ENCODE peak calls at places on chromosomes 5 and 9, in six cellular contexts. One of them, this sample, is unnamed.

GRCh38 chr5:96517294-96517693 is 84.2 kb upstream of the PCSK1 start:
- DNase-seq in activated CD8-positive, alpha-beta memory T cell treated with anti-CD3 and anti-CD28 coated beads for 4 hours: no peak
- DNase-seq in Kasumi-1: no peak
- DNase-seq in MM.1S: no peak
- DNase-seq in stimulated activated CD8-positive, alpha-beta memory T cell treated with anti-CD3 and anti-CD28 coated beads, Interleukin-15, amount 100 ng/mL, for 24 hours: no peak
- DNase-seq in T-helper 2 cell: no peak
- DNase-seq in this sample: no peak

GRCh38 chr5:158797498-158797845 is 302.2 kb downstream of the EBF1 start:
- DNase-seq in activated CD8-positive, alpha-beta memory T cell treated with anti-CD3 and anti-CD28 coated beads for 4 hours: no peak
- DNase-seq in Kasumi-1: no peak
- DNase-seq in MM.1S: no peak
- DNase-seq in stimulated activated CD8-positive, alpha-beta memory T cell treated with anti-CD3 and anti-CD28 coated beads, Interleukin-15, amount 100 ng/mL, for 24 hours: no peak
- DNase-seq in T-helper 2 cell: no peak
- DNase-seq in this sample: no peak

GRCh38 chr9:129697111-129697955 is 31.9 kb downstream of the PRRX2 start:
- DNase-seq in activated CD8-positive, alpha-beta memory T cell treated with anti-CD3 and anti-CD28 coated beads for 4 hours: peak
- DNase-seq in Kasumi-1: no peak
- DNase-seq in MM.1S: no peak
- DNase-seq in stimulated activated CD8-positive, alpha-beta memory T cell treated with anti-CD3 and anti-CD28 coated beads, Interleukin-15, amount 100 ng/mL, for 24 hours: peak
- DNase-seq in T-helper 2 cell: no peak
- DNase-seq in this sample: no peak

GRCh38 chr9:92393686-92394085 is 10.7 kb downstream of the OGN start:
- DNase-seq in activated CD8-positive, alpha-beta memory T cell treated with anti-CD3 and anti-CD28 coated beads for 4 hours: no peak
- DNase-seq in Kasumi-1: no peak
- DNase-seq in MM.1S: no peak
- DNase-seq in stimulated activated CD8-positive, alpha-beta memory T cell treated with anti-CD3 and anti-CD28 coated beads, Interleukin-15, amount 100 ng/mL, for 24 hours: no peak
- DNase-seq in T-helper 2 cell: no peak
- DNase-seq in this sample: no peak

GRCh38 chr9:98084396-98084795 is 27.9 kb downstream of the NANS start:
- DNase-seq in activated CD8-positive, alpha-beta memory T cell treated with anti-CD3 and anti-CD28 coated beads for 4 hours: no peak
- DNase-seq in Kasumi-1: no peak
- DNase-seq in MM.1S: no peak
- DNase-seq in stimulated activated CD8-positive, alpha-beta memory T cell treated with anti-CD3 and anti-CD28 coated beads, Interleukin-15, amount 100 ng/mL, for 24 hours: no peak
- DNase-seq in T-helper 2 cell: no peak
- DNase-seq in this sample: no peak

GRCh38 chr9:96888591-96888990 is 34.3 kb upstream of the ZNF782 start:
- DNase-seq in activated CD8-positive, alpha-beta memory T cell treated with anti-CD3 and anti-CD28 coated beads for 4 hours: no peak
- DNase-seq in Kasumi-1: no peak
- DNase-seq in MM.1S: no peak
- DNase-seq in stimulated activated CD8-positive, alpha-beta memory T cell treated with anti-CD3 and anti-CD28 coated beads, Interleukin-15, amount 100 ng/mL, for 24 hours: no peak
- DNase-seq in T-helper 2 cell: no peak
- DNase-seq in this sample: no peak

GRCh38 chr5:176822426-176823075 is 12.2 kb downstream of the UNC5A start:
- DNase-seq in activated CD8-positive, alpha-beta memory T cell treated with anti-CD3 and anti-CD28 coated beads for 4 hours: no peak
- DNase-seq in Kasumi-1: no peak
- DNase-seq in MM.1S: no peak
- DNase-seq in stimulated activated CD8-positive, alpha-beta memory T cell treated with anti-CD3 and anti-CD28 coated beads, Interleukin-15, amount 100 ng/mL, for 24 hours: no peak
- DNase-seq in T-helper 2 cell: no peak
- DNase-seq in this sample: no peak

GRCh38 chr5:138503487-138504270 is 38.4 kb downstream of the EGR1 start:
- DNase-seq in activated CD8-positive, alpha-beta memory T cell treated with anti-CD3 and anti-CD28 coated beads for 4 hours: no peak
- DNase-seq in Kasumi-1: peak
- DNase-seq in MM.1S: peak
- DNase-seq in stimulated activated CD8-positive, alpha-beta memory T cell treated with anti-CD3 and anti-CD28 coated beads, Interleukin-15, amount 100 ng/mL, for 24 hours: no peak
- DNase-seq in T-helper 2 cell: no peak
- DNase-seq in this sample: no peak

GRCh38 chr9:137804908-137805356 is 72.7 kb upstream of the CACNA1B start:
- DNase-seq in activated CD8-positive, alpha-beta memory T cell treated with anti-CD3 and anti-CD28 coated beads for 4 hours: no peak
- DNase-seq in Kasumi-1: no peak
- DNase-seq in MM.1S: no peak
- DNase-seq in stimulated activated CD8-positive, alpha-beta memory T cell treated with anti-CD3 and anti-CD28 coated beads, Interleukin-15, amount 100 ng/mL, for 24 hours: no peak
- DNase-seq in T-helper 2 cell: no peak
- DNase-seq in this sample: no peak

GRCh38 chr5:147509710-147510651 is at the start of gene DPYSL3:
- DNase-seq in activated CD8-positive, alpha-beta memory T cell treated with anti-CD3 and anti-CD28 coated beads for 4 hours: no peak
- DNase-seq in Kasumi-1: no peak
- DNase-seq in MM.1S: no peak
- DNase-seq in stimulated activated CD8-positive, alpha-beta memory T cell treated with anti-CD3 and anti-CD28 coated beads, Interleukin-15, amount 100 ng/mL, for 24 hours: no peak
- DNase-seq in T-helper 2 cell: no peak
- DNase-seq in this sample: no peak

GRCh38 chr9:38305616-38306015 is 86.9 kb upstream of the ALDH1B1 start:
- DNase-seq in activated CD8-positive, alpha-beta memory T cell treated with anti-CD3 and anti-CD28 coated beads for 4 hours: no peak
- DNase-seq in Kasumi-1: no peak
- DNase-seq in MM.1S: no peak
- DNase-seq in stimulated activated CD8-positive, alpha-beta memory T cell treated with anti-CD3 and anti-CD28 coated beads, Interleukin-15, amount 100 ng/mL, for 24 hours: no peak
- DNase-seq in T-helper 2 cell: no peak
- DNase-seq in this sample: no peak

GRCh38 chr9:21994526-21994995 is at the start of gene CDKN2B-AS1:
- DNase-seq in activated CD8-positive, alpha-beta memory T cell treated with anti-CD3 and anti-CD28 coated beads for 4 hours: no peak
- DNase-seq in Kasumi-1: peak
- DNase-seq in MM.1S: no peak
- DNase-seq in stimulated activated CD8-positive, alpha-beta memory T cell treated with anti-CD3 and anti-CD28 coated beads, Interleukin-15, amount 100 ng/mL, for 24 hours: no peak
- DNase-seq in T-helper 2 cell: no peak
- DNase-seq in this sample: peak

GRCh38 chr5:172666251-172666650 is 25.2 kb downstream of the NEURL1B start:
- DNase-seq in activated CD8-positive, alpha-beta memory T cell treated with anti-CD3 and anti-CD28 coated beads for 4 hours: no peak
- DNase-seq in Kasumi-1: no peak
- DNase-seq in MM.1S: no peak
- DNase-seq in stimulated activated CD8-positive, alpha-beta memory T cell treated with anti-CD3 and anti-CD28 coated beads, Interleukin-15, amount 100 ng/mL, for 24 hours: no peak
- DNase-seq in T-helper 2 cell: no peak
- DNase-seq in this sample: no peak

GRCh38 chr9:99720455-99721050 is 101.1 kb upstream of the NR4A3 start:
- DNase-seq in activated CD8-positive, alpha-beta memory T cell treated with anti-CD3 and anti-CD28 coated beads for 4 hours: no peak
- DNase-seq in Kasumi-1: peak
- DNase-seq in MM.1S: peak
- DNase-seq in stimulated activated CD8-positive, alpha-beta memory T cell treated with anti-CD3 and anti-CD28 coated beads, Interleukin-15, amount 100 ng/mL, for 24 hours: no peak
- DNase-seq in T-helper 2 cell: no peak
- DNase-seq in this sample: no peak

GRCh38 chr9:112586600-112587155 is 100.1 kb downstream of the KIAA1958 start:
- DNase-seq in activated CD8-positive, alpha-beta memory T cell treated with anti-CD3 and anti-CD28 coated beads for 4 hours: no peak
- DNase-seq in Kasumi-1: no peak
- DNase-seq in MM.1S: no peak
- DNase-seq in stimulated activated CD8-positive, alpha-beta memory T cell treated with anti-CD3 and anti-CD28 coated beads, Interleukin-15, amount 100 ng/mL, for 24 hours: no peak
- DNase-seq in T-helper 2 cell: no peak
- DNase-seq in this sample: no peak

GRCh38 chr9:92292338-92293074 is 991 bp downstream of the IARS1 start:
- DNase-seq in activated CD8-positive, alpha-beta memory T cell treated with anti-CD3 and anti-CD28 coated beads for 4 hours: no peak
- DNase-seq in Kasumi-1: peak
- DNase-seq in MM.1S: no peak
- DNase-seq in stimulated activated CD8-positive, alpha-beta memory T cell treated with anti-CD3 and anti-CD28 coated beads, Interleukin-15, amount 100 ng/mL, for 24 hours: no peak
- DNase-seq in T-helper 2 cell: no peak
- DNase-seq in this sample: no peak

GRCh38 chr5:39780341-39780740 is 355.6 kb upstream of the DAB2 start:
- DNase-seq in activated CD8-positive, alpha-beta memory T cell treated with anti-CD3 and anti-CD28 coated beads for 4 hours: no peak
- DNase-seq in Kasumi-1: no peak
- DNase-seq in MM.1S: no peak
- DNase-seq in stimulated activated CD8-positive, alpha-beta memory T cell treated with anti-CD3 and anti-CD28 coated beads, Interleukin-15, amount 100 ng/mL, for 24 hours: no peak
- DNase-seq in T-helper 2 cell: no peak
- DNase-seq in this sample: no peak

GRCh38 chr9:114285166-114285867 is 37.6 kb upstream of the ORM1 start:
- DNase-seq in activated CD8-positive, alpha-beta memory T cell treated with anti-CD3 and anti-CD28 coated beads for 4 hours: no peak
- DNase-seq in Kasumi-1: no peak
- DNase-seq in MM.1S: no peak
- DNase-seq in stimulated activated CD8-positive, alpha-beta memory T cell treated with anti-CD3 and anti-CD28 coated beads, Interleukin-15, amount 100 ng/mL, for 24 hours: no peak
- DNase-seq in T-helper 2 cell: no peak
- DNase-seq in this sample: no peak

GRCh38 chr9:6779417-6780241 is 21.9 kb downstream of the KDM4C start:
- DNase-seq in activated CD8-positive, alpha-beta memory T cell treated with anti-CD3 and anti-CD28 coated beads for 4 hours: no peak
- DNase-seq in Kasumi-1: no peak
- DNase-seq in MM.1S: no peak
- DNase-seq in stimulated activated CD8-positive, alpha-beta memory T cell treated with anti-CD3 and anti-CD28 coated beads, Interleukin-15, amount 100 ng/mL, for 24 hours: no peak
- DNase-seq in T-helper 2 cell: no peak
- DNase-seq in this sample: no peak

GRCh38 chr5:73299665-73300435 is 126.9 kb downstream of the TMEM174 start:
- DNase-seq in activated CD8-positive, alpha-beta memory T cell treated with anti-CD3 and anti-CD28 coated beads for 4 hours: no peak
- DNase-seq in Kasumi-1: no peak
- DNase-seq in MM.1S: no peak
- DNase-seq in stimulated activated CD8-positive, alpha-beta memory T cell treated with anti-CD3 and anti-CD28 coated beads, Interleukin-15, amount 100 ng/mL, for 24 hours: no peak
- DNase-seq in T-helper 2 cell: no peak
- DNase-seq in this sample: no peak

GRCh38 chr9:105911104-105911911 is 217.0 kb downstream of the TMEM38B start:
- DNase-seq in activated CD8-positive, alpha-beta memory T cell treated with anti-CD3 and anti-CD28 coated beads for 4 hours: no peak
- DNase-seq in Kasumi-1: no peak
- DNase-seq in MM.1S: no peak
- DNase-seq in stimulated activated CD8-positive, alpha-beta memory T cell treated with anti-CD3 and anti-CD28 coated beads, Interleukin-15, amount 100 ng/mL, for 24 hours: no peak
- DNase-seq in T-helper 2 cell: no peak
- DNase-seq in this sample: no peak

GRCh38 chr5:76804266-76804665 is 14.6 kb upstream of the F2RL1 start:
- DNase-seq in activated CD8-positive, alpha-beta memory T cell treated with anti-CD3 and anti-CD28 coated beads for 4 hours: no peak
- DNase-seq in Kasumi-1: no peak
- DNase-seq in MM.1S: no peak
- DNase-seq in stimulated activated CD8-positive, alpha-beta memory T cell treated with anti-CD3 and anti-CD28 coated beads, Interleukin-15, amount 100 ng/mL, for 24 hours: no peak
- DNase-seq in T-helper 2 cell: no peak
- DNase-seq in this sample: no peak

GRCh38 chr5:32443541-32444190 is 874 bp downstream of the ZFR start:
- DNase-seq in activated CD8-positive, alpha-beta memory T cell treated with anti-CD3 and anti-CD28 coated beads for 4 hours: peak
- DNase-seq in Kasumi-1: peak
- DNase-seq in MM.1S: peak
- DNase-seq in stimulated activated CD8-positive, alpha-beta memory T cell treated with anti-CD3 and anti-CD28 coated beads, Interleukin-15, amount 100 ng/mL, for 24 hours: no peak
- DNase-seq in T-helper 2 cell: peak
- DNase-seq in this sample: peak

GRCh38 chr5:78328585-78329173 is 31.7 kb upstream of the SCAMP1 start:
- DNase-seq in activated CD8-positive, alpha-beta memory T cell treated with anti-CD3 and anti-CD28 coated beads for 4 hours: no peak
- DNase-seq in Kasumi-1: no peak
- DNase-seq in MM.1S: no peak
- DNase-seq in stimulated activated CD8-positive, alpha-beta memory T cell treated with anti-CD3 and anti-CD28 coated beads, Interleukin-15, amount 100 ng/mL, for 24 hours: no peak
- DNase-seq in T-helper 2 cell: no peak
- DNase-seq in this sample: no peak

GRCh38 chr9:123860603-123861002 is 69.3 kb downstream of the DENND1A start:
- DNase-seq in activated CD8-positive, alpha-beta memory T cell treated with anti-CD3 and anti-CD28 coated beads for 4 hours: no peak
- DNase-seq in Kasumi-1: no peak
- DNase-seq in MM.1S: no peak
- DNase-seq in stimulated activated CD8-positive, alpha-beta memory T cell treated with anti-CD3 and anti-CD28 coated beads, Interleukin-15, amount 100 ng/mL, for 24 hours: no peak
- DNase-seq in T-helper 2 cell: no peak
- DNase-seq in this sample: no peak

GRCh38 chr5:174311531-174312269 is 266.2 kb downstream of the NSG2 start:
- DNase-seq in activated CD8-positive, alpha-beta memory T cell treated with anti-CD3 and anti-CD28 coated beads for 4 hours: no peak
- DNase-seq in Kasumi-1: peak
- DNase-seq in MM.1S: peak
- DNase-seq in stimulated activated CD8-positive, alpha-beta memory T cell treated with anti-CD3 and anti-CD28 coated beads, Interleukin-15, amount 100 ng/mL, for 24 hours: peak
- DNase-seq in T-helper 2 cell: peak
- DNase-seq in this sample: peak

GRCh38 chr9:91583996-91584395 is 160.4 kb upstream of the NFIL3 start:
- DNase-seq in activated CD8-positive, alpha-beta memory T cell treated with anti-CD3 and anti-CD28 coated beads for 4 hours: no peak
- DNase-seq in Kasumi-1: no peak
- DNase-seq in MM.1S: no peak
- DNase-seq in stimulated activated CD8-positive, alpha-beta memory T cell treated with anti-CD3 and anti-CD28 coated beads, Interleukin-15, amount 100 ng/mL, for 24 hours: no peak
- DNase-seq in T-helper 2 cell: no peak
- DNase-seq in this sample: no peak

GRCh38 chr5:96302174-96302738 is 130.8 kb downstream of the PCSK1 start:
- DNase-seq in activated CD8-positive, alpha-beta memory T cell treated with anti-CD3 and anti-CD28 coated beads for 4 hours: no peak
- DNase-seq in Kasumi-1: no peak
- DNase-seq in MM.1S: no peak
- DNase-seq in stimulated activated CD8-positive, alpha-beta memory T cell treated with anti-CD3 and anti-CD28 coated beads, Interleukin-15, amount 100 ng/mL, for 24 hours: no peak
- DNase-seq in T-helper 2 cell: no peak
- DNase-seq in this sample: no peak

GRCh38 chr9:132143359-132143758 is 18.5 kb upstream of the NTNG2 start:
- DNase-seq in activated CD8-positive, alpha-beta memory T cell treated with anti-CD3 and anti-CD28 coated beads for 4 hours: no peak
- DNase-seq in Kasumi-1: no peak
- DNase-seq in MM.1S: no peak
- DNase-seq in stimulated activated CD8-positive, alpha-beta memory T cell treated with anti-CD3 and anti-CD28 coated beads, Interleukin-15, amount 100 ng/mL, for 24 hours: no peak
- DNase-seq in T-helper 2 cell: no peak
- DNase-seq in this sample: no peak

GRCh38 chr5:51378778-51379652 is 4.2 kb upstream of the ISL1 start:
- DNase-seq in activated CD8-positive, alpha-beta memory T cell treated with anti-CD3 and anti-CD28 coated beads for 4 hours: no peak
- DNase-seq in Kasumi-1: no peak
- DNase-seq in MM.1S: peak
- DNase-seq in stimulated activated CD8-positive, alpha-beta memory T cell treated with anti-CD3 and anti-CD28 coated beads, Interleukin-15, amount 100 ng/mL, for 24 hours: no peak
- DNase-seq in T-helper 2 cell: no peak
- DNase-seq in this sample: no peak

GRCh38 chr9:126638571-126639132 is 24.9 kb downstream of the LMX1B start:
- DNase-seq in activated CD8-positive, alpha-beta memory T cell treated with anti-CD3 and anti-CD28 coated beads for 4 hours: no peak
- DNase-seq in Kasumi-1: no peak
- DNase-seq in MM.1S: no peak
- DNase-seq in stimulated activated CD8-positive, alpha-beta memory T cell treated with anti-CD3 and anti-CD28 coated beads, Interleukin-15, amount 100 ng/mL, for 24 hours: no peak
- DNase-seq in T-helper 2 cell: no peak
- DNase-seq in this sample: no peak

GRCh38 chr9:75087824-75088645 is at the start of the genes NMRK1 and OSTF1:
- DNase-seq in activated CD8-positive, alpha-beta memory T cell treated with anti-CD3 and anti-CD28 coated beads for 4 hours: peak
- DNase-seq in Kasumi-1: peak
- DNase-seq in MM.1S: peak
- DNase-seq in stimulated activated CD8-positive, alpha-beta memory T cell treated with anti-CD3 and anti-CD28 coated beads, Interleukin-15, amount 100 ng/mL, for 24 hours: peak
- DNase-seq in T-helper 2 cell: peak
- DNase-seq in this sample: peak

GRCh38 chr9:107386396-107386795 is 103.2 kb downstream of the KLF4 start:
- DNase-seq in activated CD8-positive, alpha-beta memory T cell treated with anti-CD3 and anti-CD28 coated beads for 4 hours: no peak
- DNase-seq in Kasumi-1: no peak
- DNase-seq in MM.1S: no peak
- DNase-seq in stimulated activated CD8-positive, alpha-beta memory T cell treated with anti-CD3 and anti-CD28 coated beads, Interleukin-15, amount 100 ng/mL, for 24 hours: no peak
- DNase-seq in T-helper 2 cell: no peak
- DNase-seq in this sample: no peak

GRCh38 chr5:40021007-40021406 is 596.2 kb upstream of the DAB2 start:
- DNase-seq in activated CD8-positive, alpha-beta memory T cell treated with anti-CD3 and anti-CD28 coated beads for 4 hours: no peak
- DNase-seq in Kasumi-1: no peak
- DNase-seq in MM.1S: no peak
- DNase-seq in stimulated activated CD8-positive, alpha-beta memory T cell treated with anti-CD3 and anti-CD28 coated beads, Interleukin-15, amount 100 ng/mL, for 24 hours: no peak
- DNase-seq in T-helper 2 cell: no peak
- DNase-seq in this sample: no peak

GRCh38 chr9:129962889-129963703 is 79.9 kb downstream of the FNBP1 start:
- DNase-seq in activated CD8-positive, alpha-beta memory T cell treated with anti-CD3 and anti-CD28 coated beads for 4 hours: peak
- DNase-seq in Kasumi-1: peak
- DNase-seq in MM.1S: peak
- DNase-seq in stimulated activated CD8-positive, alpha-beta memory T cell treated with anti-CD3 and anti-CD28 coated beads, Interleukin-15, amount 100 ng/mL, for 24 hours: no peak
- DNase-seq in T-helper 2 cell: peak
- DNase-seq in this sample: no peak

GRCh38 chr5:136007271-136007670 is 21.5 kb upstream of the TGFBI start:
- DNase-seq in activated CD8-positive, alpha-beta memory T cell treated with anti-CD3 and anti-CD28 coated beads for 4 hours: no peak
- DNase-seq in Kasumi-1: no peak
- DNase-seq in MM.1S: no peak
- DNase-seq in stimulated activated CD8-positive, alpha-beta memory T cell treated with anti-CD3 and anti-CD28 coated beads, Interleukin-15, amount 100 ng/mL, for 24 hours: no peak
- DNase-seq in T-helper 2 cell: no peak
- DNase-seq in this sample: no peak

GRCh38 chr9:109816490-109816889 is 36.5 kb downstream of the PALM2AKAP2 start:
- DNase-seq in activated CD8-positive, alpha-beta memory T cell treated with anti-CD3 and anti-CD28 coated beads for 4 hours: no peak
- DNase-seq in Kasumi-1: no peak
- DNase-seq in MM.1S: no peak
- DNase-seq in stimulated activated CD8-positive, alpha-beta memory T cell treated with anti-CD3 and anti-CD28 coated beads, Interleukin-15, amount 100 ng/mL, for 24 hours: no peak
- DNase-seq in T-helper 2 cell: no peak
- DNase-seq in this sample: no peak

GRCh38 chr5:140481758-140482157 is 65.7 kb upstream of the EIF4EBP3 start:
- DNase-seq in activated CD8-positive, alpha-beta memory T cell treated with anti-CD3 and anti-CD28 coated beads for 4 hours: no peak
- DNase-seq in Kasumi-1: no peak
- DNase-seq in MM.1S: no peak
- DNase-seq in stimulated activated CD8-positive, alpha-beta memory T cell treated with anti-CD3 and anti-CD28 coated beads, Interleukin-15, amount 100 ng/mL, for 24 hours: no peak
- DNase-seq in T-helper 2 cell: no peak
- DNase-seq in this sample: no peak

GRCh38 chr5:62496152-62496551 is 82.5 kb upstream of the LRRC70 start:
- DNase-seq in activated CD8-positive, alpha-beta memory T cell treated with anti-CD3 and anti-CD28 coated beads for 4 hours: no peak
- DNase-seq in Kasumi-1: no peak
- DNase-seq in MM.1S: no peak
- DNase-seq in stimulated activated CD8-positive, alpha-beta memory T cell treated with anti-CD3 and anti-CD28 coated beads, Interleukin-15, amount 100 ng/mL, for 24 hours: no peak
- DNase-seq in T-helper 2 cell: no peak
- DNase-seq in this sample: no peak

This sample was measured in activated CD4-positive, CD25-positive, alpha-beta regulatory T cell.